ENCODE peak calls at places on chromosomes 16 and 17, in five cellular contexts. H is mesendoderm, C is mesenchymal stem cell, G is H9, Q is IMR-90. Z is an unnamed sample.

GRCh38 chr17:59601130-59601529 is 18.6 kb upstream of the CLTC start:
- DNase-seq in H (no peak), C (no peak), G (no peak), Q (no peak), Z (no peak)

GRCh38 chr16:71746442-71747046 is 22.0 kb upstream of the PHLPP2 start:
- DNase-seq in H (peak), C (peak), G (no peak), Q (peak), Z (peak)

GRCh38 chr17:39666601-39667261 is 1.5 kb upstream of the PNMT start:
- DNase-seq in H (no peak), C (no peak), G (no peak), Q (no peak), Z (peak)

GRCh38 chr16:11136600-11136999 is 119.4 kb downstream of the SOCS1 start:
- DNase-seq in H (no peak), C (peak), G (peak), Q (no peak), Z (no peak)

GRCh38 chr17:50218071-50218759 is 16.8 kb upstream of the COL1A1 start:
- DNase-seq in H (no peak), C (peak), G (no peak), Q (peak), Z (no peak)

GRCh38 chr16:53837421-53837820 is 133.5 kb downstream of the FTO start:
- DNase-seq in H (no peak), C (no peak), G (no peak), Q (peak), Z (no peak)

GRCh38 chr17:81409190-81409935 is 14.1 kb downstream of the BAHCC1 start:
- DNase-seq in H (peak), C (no peak), G (peak), Q (no peak), Z (no peak)

GRCh38 chr16:11913425-11914079 is 2.2 kb downstream of the GSPT1 start:
- DNase-seq in H (peak), C (peak), G (no peak), Q (peak), Z (peak)

GRCh38 chr17:10752696-10753095 is 22.9 kb upstream of the TMEM220 start:
- DNase-seq in H (no peak), C (no peak), G (no peak), Q (no peak), Z (no peak)

GRCh38 chr17:79104898-79105600 is 30.4 kb downstream of the ENGASE start:
- DNase-seq in H (no peak), C (no peak), G (no peak), Q (no peak), Z (no peak)
- H3K4ac ChIP-seq in H (no peak), C (no peak), G (no peak), Q (no peak), Z (no peak)

DNA sequence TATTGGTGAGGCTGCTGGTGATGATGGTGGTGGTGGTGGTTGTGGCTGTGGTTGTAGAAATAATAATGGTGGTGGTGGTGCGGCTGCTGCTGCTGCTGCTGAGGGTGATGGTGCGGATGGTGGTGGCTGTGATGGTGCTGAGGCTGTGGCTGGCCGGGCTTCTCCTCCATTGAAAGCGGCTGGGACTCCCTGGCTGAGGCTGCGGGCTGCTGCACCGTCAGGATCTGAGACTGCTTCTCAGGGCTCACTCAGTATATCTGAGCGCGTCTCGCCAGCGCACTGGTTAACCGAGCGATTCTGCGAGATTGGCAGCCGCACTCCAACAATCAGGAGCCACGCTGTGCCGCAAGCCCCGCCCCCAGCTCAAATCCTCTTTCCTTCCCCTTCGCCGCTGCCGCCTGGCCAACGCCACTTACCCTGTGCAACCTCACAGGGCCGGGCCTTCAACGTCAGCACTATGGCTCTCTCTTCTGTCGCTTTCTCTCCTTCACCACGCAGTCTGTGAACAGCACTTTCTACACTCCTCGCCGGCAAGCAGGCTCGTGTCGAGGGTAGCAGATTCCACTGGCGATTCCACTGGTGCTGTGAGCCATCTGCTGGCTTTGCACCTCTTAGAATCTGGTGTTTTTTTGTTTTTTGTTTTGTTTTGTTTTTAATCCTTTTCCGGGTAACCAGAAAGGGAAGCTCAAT is at the start of gene NUFIP2:
- DNase-seq in H (peak), C (peak), G (peak), Q (peak), Z (peak)
- H3K4ac ChIP-seq in H (peak), C (peak), G (no peak), Q (peak), Z (peak)

GRCh38 chr16:1346422-1347285 is 5.0 kb downstream of the TSR3 start:
- DNase-seq in H (no peak), C (no peak), G (no peak), Q (no peak), Z (peak)

GRCh38 chr16:1347286-1347855 is 4.3 kb downstream of the TSR3 start:
- DNase-seq in H (no peak), C (no peak), G (no peak), Q (no peak), Z (no peak)

GRCh38 chr16:1345087-1345486 is 6.6 kb downstream of the TSR3 start:
- DNase-seq in H (no peak), C (no peak), G (no peak), Q (no peak), Z (no peak)

GRCh38 chr16:1344499-1344898 is 7.2 kb downstream of the TSR3 start:
- DNase-seq in H (no peak), C (no peak), G (no peak), Q (no peak), Z (no peak)

DNA sequence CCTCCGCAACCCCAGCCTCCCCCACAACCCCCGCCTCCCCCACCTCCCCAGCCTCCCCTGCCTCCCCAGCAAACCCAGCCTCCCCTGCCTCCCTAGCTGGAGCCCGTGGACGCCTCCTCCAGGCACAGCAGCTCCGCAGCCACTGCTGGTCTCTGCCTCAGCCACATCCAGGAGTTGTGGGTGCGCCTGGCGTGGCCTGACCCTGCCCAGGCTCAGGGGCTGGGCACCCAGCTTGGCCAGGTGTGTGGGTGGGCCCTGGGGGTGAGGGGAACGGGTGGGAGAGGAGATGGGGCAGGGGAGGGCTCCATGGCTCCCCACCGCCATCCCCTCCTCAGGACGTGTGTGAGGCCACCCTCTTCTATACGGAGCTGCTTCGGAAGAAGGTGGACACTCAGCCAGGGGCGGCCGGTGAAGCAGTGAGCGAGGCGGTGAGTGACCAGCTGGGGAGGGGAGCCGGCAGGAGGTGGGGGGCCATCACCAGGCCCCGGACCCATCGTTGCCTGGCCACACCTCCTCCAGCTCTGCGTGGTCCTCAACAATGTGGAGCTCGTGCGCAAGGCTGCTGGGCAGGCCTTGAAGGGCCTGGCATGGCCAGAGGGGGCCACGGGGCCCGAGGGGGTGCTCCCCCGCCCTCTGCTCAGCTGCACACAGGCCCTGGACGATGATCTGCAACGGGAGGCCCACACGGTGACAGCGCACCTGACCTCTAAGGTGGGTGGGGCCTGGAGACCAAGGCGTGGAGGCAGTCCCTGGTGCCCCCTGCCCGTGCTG is 5.8 kb downstream of the TSR3 start:
- DNase-seq in H (no peak), C (no peak), G (no peak), Q (no peak), Z (no peak)
- H3K4ac ChIP-seq in H (no peak), C (no peak), G (no peak), Q (no peak), Z (no peak)

GRCh38 chr17:76723812-76724211 is 2.6 kb downstream of the JMJD6 start:
- DNase-seq in H (no peak), C (no peak), G (no peak), Q (no peak), Z (no peak)

GRCh38 chr17:76726766-76727718 is at the start of gene METTL23:
- DNase-seq in H (peak), C (peak), G (peak), Q (peak), Z (peak)

GRCh38 chr17:76725580-76726230 is 701 bp downstream of the JMJD6 start:
- DNase-seq in H (peak), C (peak), G (peak), Q (peak), Z (peak)

GRCh38 chr17:76727745-76728456 is 1.3 kb downstream of the METTL23 start:
- DNase-seq in H (no peak), C (peak), G (no peak), Q (no peak), Z (no peak)

GRCh38 chr17:76726231-76726765 is at the start of gene JMJD6:
- DNase-seq in H (peak), C (peak), G (peak), Q (peak), Z (no peak)
- H3K4ac ChIP-seq in H (peak), C (peak), G (peak), Q (peak), Z (peak)

GRCh38 chr16:27244363-27244755 is 24.2 kb downstream of the NSMCE1 start:
- DNase-seq in H (no peak), C (no peak), G (peak), Q (no peak), Z (no peak)
- H3K4ac ChIP-seq in H (no peak), C (peak), G (no peak), Q (peak), Z (no peak)

GRCh38 chr16:2090481-2090797 is 42.7 kb downstream of the TSC2 start:
- DNase-seq in H (no peak), C (no peak), G (no peak), Q (no peak), Z (no peak)
- H3K4ac ChIP-seq in H (no peak), C (no peak), G (no peak), Q (no peak), Z (no peak)

Z was measured in trophoblast cell.